ENCODE peak calls at places on chromosomes 13 and 19, in five cellular contexts. One of them, this sample, is unnamed.
A peak's percentile ranks its signal among the peaks of the same experiment; 100 is the strongest.

GRCh38 chr13:80669112-80669511 is 328.2 kb upstream of the SPRY2 start:
- DNase-seq in K562: no peak
- DNase-seq in SK-N-SH: no peak
- DNase-seq in GM23338: no peak
- DNase-seq in A549: no peak
- DNase-seq in this sample: no peak

GRCh38 chr19:38388310-38389100 is at the start of gene SPRED3:
- DNase-seq in A549: peak; percentile 78
- DNase-seq in GM23338: peak; percentile 85
- DNase-seq in K562: peak; percentile 44
- DNase-seq in SK-N-SH: peak; percentile 90
- DNase-seq in this sample: no peak

GRCh38 chr19:36041831-36042230 is 9.2 kb upstream of the CLIP3 start:
- DNase-seq in A549: peak; percentile 72
- DNase-seq in GM23338: peak; percentile 57
- DNase-seq in K562: no peak
- DNase-seq in SK-N-SH: no peak
- DNase-seq in this sample: no peak

GRCh38 chr19:7595466-7596133 is at the start of gene CAMSAP3:
- DNase-seq in SK-N-SH: peak; percentile 90
- DNase-seq in A549: no peak
- DNase-seq in GM23338: peak; percentile 89
- DNase-seq in K562: peak; percentile 90
- DNase-seq in this sample: no peak

GRCh38 chr13:25178070-25178469 is 6.0 kb upstream of the AMER2 start:
- DNase-seq in K562: no peak
- DNase-seq in GM23338: no peak
- DNase-seq in A549: no peak
- DNase-seq in SK-N-SH: no peak
- DNase-seq in this sample: no peak

GRCh38 chr13:74006666-74007065 is 127.5 kb downstream of the KLF12 start:
- DNase-seq in A549: no peak
- DNase-seq in GM23338: no peak
- DNase-seq in K562: no peak
- DNase-seq in SK-N-SH: no peak
- DNase-seq in this sample: no peak

GRCh38 chr19:1855040-1855827 is 7.0 kb upstream of the REXO1 start:
- DNase-seq in K562: peak; percentile 89
- DNase-seq in SK-N-SH: peak; percentile 99
- DNase-seq in GM23338: peak; percentile 97
- DNase-seq in A549: peak; percentile 91
- DNase-seq in this sample: no peak

GRCh38 chr19:17902701-17903100 is 30.1 kb upstream of the CCDC124 start:
- DNase-seq in K562: no peak
- DNase-seq in SK-N-SH: no peak
- DNase-seq in GM23338: no peak
- DNase-seq in A549: no peak
- DNase-seq in this sample: no peak

GRCh38 chr19:21463449-21464105 is 41.8 kb upstream of the ZNF429 start:
- DNase-seq in A549: no peak
- DNase-seq in SK-N-SH: peak; percentile 87
- DNase-seq in K562: peak; percentile 77
- DNase-seq in GM23338: peak; percentile 98
- DNase-seq in this sample: peak; percentile 38

GRCh38 chr19:12156254-12157058 is at the start of gene ZNF625:
- DNase-seq in A549: no peak
- DNase-seq in SK-N-SH: peak; percentile 97
- DNase-seq in GM23338: peak; percentile 99
- DNase-seq in K562: no peak
- DNase-seq in this sample: no peak

GRCh38 chr19:609001-609340 is 19.3 kb downstream of the HCN2 start:
- DNase-seq in A549: peak; percentile 55
- DNase-seq in SK-N-SH: peak; percentile 89
- DNase-seq in K562: no peak
- DNase-seq in GM23338: no peak
- DNase-seq in this sample: no peak

GRCh38 chr13:99086869-99087129 is 108.9 kb upstream of the DOCK9 start:
- DNase-seq in GM23338: no peak
- DNase-seq in A549: no peak
- DNase-seq in K562: no peak
- DNase-seq in SK-N-SH: no peak
- DNase-seq in this sample: no peak

GRCh38 chr19:18775586-18776287 is 15.4 kb downstream of the COMP start:
- DNase-seq in A549: no peak
- DNase-seq in K562: peak; percentile 42
- DNase-seq in SK-N-SH: no peak
- DNase-seq in GM23338: no peak
- DNase-seq in this sample: no peak

GRCh38 chr19:50676625-50677197 is 27.5 kb downstream of the C19orf81 start:
- DNase-seq in SK-N-SH: no peak
- DNase-seq in K562: no peak
- DNase-seq in A549: no peak
- DNase-seq in GM23338: peak; percentile 57
- DNase-seq in this sample: no peak

GRCh38 chr13:89227356-89227755 is 1556.2 kb downstream of the SLITRK5 start:
- DNase-seq in SK-N-SH: no peak
- DNase-seq in GM23338: no peak
- DNase-seq in K562: no peak
- DNase-seq in A549: no peak
- DNase-seq in this sample: no peak

GRCh38 chr13:89221557-89222158 is 1550.5 kb downstream of the SLITRK5 start:
- DNase-seq in SK-N-SH: no peak
- DNase-seq in K562: no peak
- DNase-seq in A549: no peak
- DNase-seq in GM23338: no peak
- DNase-seq in this sample: no peak
- TF ChIP-seq REST in SK-N-SH: no peak
- TF ChIP-seq REST in K562: no peak
- TF ChIP-seq REST in A549: no peak
- TF ChIP-seq REST in GM23338: no peak
- TF ChIP-seq REST in this sample: no peak

DNA sequence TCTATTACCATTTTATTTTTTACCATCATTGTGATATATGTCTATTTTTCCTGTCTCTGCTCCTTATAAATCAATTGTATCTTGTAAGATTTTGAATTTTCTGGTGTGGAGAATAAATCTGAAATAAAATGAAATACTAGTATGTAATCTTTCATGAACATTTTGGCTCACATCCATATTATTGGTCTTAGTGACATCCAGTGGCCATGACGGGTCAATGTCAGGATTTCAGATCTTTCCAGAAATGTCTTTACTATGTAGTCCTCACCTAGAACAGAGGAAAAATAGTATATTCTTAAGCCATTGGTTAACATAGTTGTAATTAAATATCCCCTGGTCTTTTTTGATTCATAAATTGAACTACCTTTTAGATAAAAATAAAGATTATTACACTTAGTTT is 109.8 kb upstream of the GPC6 start:
- DNase-seq in GM23338: peak; percentile 30
- DNase-seq in SK-N-SH: peak; percentile 26
- DNase-seq in A549: no peak
- DNase-seq in K562: no peak
- DNase-seq in this sample: no peak
- TF ChIP-seq REST in GM23338: no peak
- TF ChIP-seq REST in SK-N-SH: no peak
- TF ChIP-seq REST in A549: no peak
- TF ChIP-seq REST in K562: no peak
- TF ChIP-seq REST in this sample: no peak

GRCh38 chr19:49210901-49211451 is 53.4 kb downstream of the TRPM4 start:
- DNase-seq in SK-N-SH: no peak
- DNase-seq in GM23338: peak; percentile 62
- DNase-seq in A549: no peak
- DNase-seq in K562: no peak
- DNase-seq in this sample: no peak

GRCh38 chr19:49200238-49200862 is 42.8 kb downstream of the TRPM4 start:
- DNase-seq in GM23338: peak; percentile 65
- DNase-seq in A549: peak; percentile 58
- DNase-seq in SK-N-SH: peak; percentile 77
- DNase-seq in K562: peak; percentile 95
- DNase-seq in this sample: no peak

GRCh38 chr19:49210108-49210900 is 52.7 kb downstream of the TRPM4 start:
- DNase-seq in GM23338: peak; percentile 98
- DNase-seq in SK-N-SH: peak; percentile 69
- DNase-seq in K562: peak; percentile 90
- DNase-seq in A549: peak; percentile 69
- DNase-seq in this sample: no peak

GRCh38 chr19:49201042-49201441 is 43.5 kb downstream of the TRPM4 start:
- DNase-seq in GM23338: no peak
- DNase-seq in K562: no peak
- DNase-seq in SK-N-SH: no peak
- DNase-seq in A549: no peak
- DNase-seq in this sample: no peak

DNA sequence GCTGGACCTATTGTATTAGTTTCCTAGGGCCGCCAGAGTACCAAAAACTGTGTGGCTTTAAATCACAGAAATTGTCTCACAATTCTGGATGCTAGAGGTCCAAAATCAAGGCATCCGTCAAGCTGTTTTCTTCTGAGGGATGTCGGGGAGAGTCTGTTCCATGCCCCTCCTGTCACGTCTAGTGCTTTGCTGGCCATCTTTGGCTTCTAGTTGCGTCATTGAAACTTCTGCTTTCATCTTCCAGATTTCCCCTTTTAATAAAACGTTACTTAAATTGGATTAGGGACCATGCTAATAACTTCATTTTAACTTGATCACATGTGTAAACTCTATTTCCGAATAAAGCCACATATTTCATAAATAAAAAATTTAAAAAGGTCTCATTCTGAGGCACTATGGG is 47.5 kb downstream of the TRPM4 start:
- DNase-seq in K562: no peak
- DNase-seq in SK-N-SH: no peak
- DNase-seq in GM23338: no peak
- DNase-seq in A549: no peak
- DNase-seq in this sample: no peak
- TF ChIP-seq REST in K562: no peak
- TF ChIP-seq REST in SK-N-SH: no peak
- TF ChIP-seq REST in GM23338: no peak
- TF ChIP-seq REST in A549: no peak
- TF ChIP-seq REST in this sample: no peak

DNA sequence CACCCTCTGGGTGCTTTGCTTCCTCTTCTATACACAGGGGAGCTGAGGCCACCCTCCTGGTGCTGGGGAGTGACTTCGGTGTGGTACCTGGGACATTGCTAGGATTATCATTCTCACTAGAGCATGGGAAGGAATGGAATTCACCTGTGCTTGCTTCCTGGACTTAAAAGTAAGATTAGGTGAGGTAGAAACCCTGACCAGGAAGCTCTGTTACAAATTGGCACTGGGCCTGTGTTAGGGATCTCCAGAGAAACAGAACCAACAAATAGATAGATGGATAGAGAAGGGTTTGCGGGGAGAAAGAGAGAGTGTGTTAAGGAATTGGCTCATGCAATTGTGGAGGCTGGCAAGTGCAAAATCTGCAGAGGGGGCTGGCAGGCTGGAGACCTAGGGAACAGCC is 13.9 kb upstream of the SIAH3 start:
- DNase-seq in SK-N-SH: no peak
- DNase-seq in K562: no peak
- DNase-seq in GM23338: no peak
- DNase-seq in A549: no peak
- DNase-seq in this sample: no peak
- TF ChIP-seq REST in SK-N-SH: no peak
- TF ChIP-seq REST in K562: no peak
- TF ChIP-seq REST in GM23338: no peak
- TF ChIP-seq REST in A549: no peak
- TF ChIP-seq REST in this sample: no peak

GRCh38 chr13:113839536-113840204 is 24.2 kb downstream of the GAS6 start:
- DNase-seq in GM23338: no peak
- DNase-seq in SK-N-SH: no peak
- DNase-seq in K562: no peak
- DNase-seq in A549: no peak
- DNase-seq in this sample: no peak
- TF ChIP-seq REST in GM23338: no peak
- TF ChIP-seq REST in SK-N-SH: no peak
- TF ChIP-seq REST in K562: no peak
- TF ChIP-seq REST in A549: no peak
- TF ChIP-seq REST in this sample: no peak

GRCh38 chr13:109273326-109273751 is 513.0 kb downstream of the IRS2 start:
- DNase-seq in SK-N-SH: no peak
- DNase-seq in A549: peak; percentile 39
- DNase-seq in GM23338: no peak
- DNase-seq in K562: no peak
- DNase-seq in this sample: no peak

GRCh38 chr13:109276261-109276660 is 510.1 kb downstream of the IRS2 start:
- DNase-seq in GM23338: no peak
- DNase-seq in K562: no peak
- DNase-seq in A549: no peak
- DNase-seq in SK-N-SH: no peak
- DNase-seq in this sample: no peak

GRCh38 chr13:109275390-109275789 is 511.0 kb downstream of the IRS2 start:
- DNase-seq in SK-N-SH: no peak
- DNase-seq in K562: no peak
- DNase-seq in A549: no peak
- DNase-seq in GM23338: no peak
- DNase-seq in this sample: no peak

GRCh38 chr13:109274188-109274821 is 512.1 kb downstream of the IRS2 start:
- DNase-seq in K562: no peak
- DNase-seq in SK-N-SH: no peak
- DNase-seq in A549: peak; percentile 74
- DNase-seq in GM23338: peak; percentile 90
- DNase-seq in this sample: no peak

DNA sequence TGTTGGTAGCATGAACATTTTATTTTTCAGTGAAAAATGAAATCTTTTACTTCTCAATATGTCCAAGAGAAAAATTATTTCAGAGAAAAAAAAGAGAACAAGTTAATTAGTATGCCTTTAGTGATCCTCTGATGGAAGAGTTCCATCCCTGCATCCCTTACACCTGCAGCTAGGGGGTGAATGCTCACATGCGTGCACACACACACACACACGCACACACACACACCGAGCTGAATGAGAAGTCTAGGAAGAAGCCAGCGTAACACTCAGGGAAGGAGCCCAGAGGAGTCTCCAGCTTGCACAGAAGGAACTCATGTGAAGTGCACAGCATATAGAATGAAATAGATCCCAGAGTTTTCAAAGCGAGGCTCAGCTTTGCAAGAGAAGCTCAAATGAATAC is 510.5 kb downstream of the IRS2 start:
- DNase-seq in SK-N-SH: peak; percentile 17
- DNase-seq in A549: peak; percentile 79
- DNase-seq in GM23338: peak; percentile 51
- DNase-seq in K562: no peak
- DNase-seq in this sample: no peak
- TF ChIP-seq REST in SK-N-SH: no peak
- TF ChIP-seq REST in A549: no peak
- TF ChIP-seq REST in GM23338: no peak
- TF ChIP-seq REST in K562: no peak
- TF ChIP-seq REST in this sample: no peak

GRCh38 chr19:42326969-42327368 is 1.5 kb downstream of the MEGF8 start:
- DNase-seq in SK-N-SH: no peak
- DNase-seq in GM23338: no peak
- DNase-seq in A549: no peak
- DNase-seq in K562: no peak
- DNase-seq in this sample: no peak
- TF ChIP-seq REST in SK-N-SH: no peak
- TF ChIP-seq REST in GM23338: no peak
- TF ChIP-seq REST in A549: no peak
- TF ChIP-seq REST in K562: no peak
- TF ChIP-seq REST in this sample: no peak

GRCh38 chr13:20461860-20462532 is 63.7 kb downstream of the CRYL1 start:
- DNase-seq in SK-N-SH: no peak
- DNase-seq in GM23338: peak; percentile 9
- DNase-seq in K562: no peak
- DNase-seq in A549: no peak
- DNase-seq in this sample: no peak
- TF ChIP-seq REST in SK-N-SH: no peak
- TF ChIP-seq REST in GM23338: no peak
- TF ChIP-seq REST in K562: no peak
- TF ChIP-seq REST in A549: no peak
- TF ChIP-seq REST in this sample: no peak

GRCh38 chr13:112102243-112102642 is 35.3 kb downstream of the SOX1 start:
- DNase-seq in GM23338: peak; percentile 19
- DNase-seq in SK-N-SH: no peak
- DNase-seq in K562: no peak
- DNase-seq in A549: no peak
- DNase-seq in this sample: no peak
- TF ChIP-seq REST in GM23338: no peak
- TF ChIP-seq REST in SK-N-SH: no peak
- TF ChIP-seq REST in K562: no peak
- TF ChIP-seq REST in A549: no peak
- TF ChIP-seq REST in this sample: no peak

This sample was measured in Panc1.